ENCODE peak calls at places on chromosomes 5 and 9, in six cellular contexts. N is spleen; Q is activated effector memory CD4-positive, alpha-beta T cell treated with anti-CD3 and anti-CD28 coated beads, Interleukin-2, amount 50 U/mL, for 16 hours; W is SHP77; F is bronchial epithelial cell; H is substantia nigra. C is an unnamed sample.

GRCh38 chr9:87676976-87677775 is 48.7 kb upstream of the CTSL start:
- DNase-seq in N (no peak), Q (no peak), W (no peak), F (no peak), H (no peak), C (no peak)

GRCh38 chr5:112156211-112156610 is 262.9 kb downstream of the EPB41L4A start:
- DNase-seq in N (no peak), Q (no peak), W (no peak), F (no peak), H (no peak), C (no peak)

GRCh38 chr9:127523312-127523851 is 72.1 kb downstream of the LRSAM1 start:
- DNase-seq in N (no peak), Q (no peak), W (no peak), F (peak), H (no peak), C (no peak)

GRCh38 chr9:95313010-95313498 is 4.5 kb downstream of the FANCC start:
- DNase-seq in N (peak), Q (no peak), W (peak), F (peak), H (no peak), C (no peak)

GRCh38 chr5:76855961-76856360 is 6.1 kb downstream of the S100Z start:
- DNase-seq in N (no peak), Q (peak), W (no peak), F (no peak), H (no peak), C (no peak)

GRCh38 chr9:22044583-22044982 is 35.5 kb upstream of the CDKN2B start:
- DNase-seq in N (no peak), Q (no peak), W (no peak), F (peak), H (no peak), C (peak)

GRCh38 chr9:132390966-132391365 is 15.7 kb downstream of the TTF1 start:
- DNase-seq in N (no peak), Q (no peak), W (no peak), F (no peak), H (no peak), C (no peak)

GRCh38 chr5:178211095-178212048 is 7.0 kb downstream of the HNRNPAB start:
- DNase-seq in N (peak), Q (no peak), W (no peak), F (no peak), H (no peak), C (no peak)

GRCh38 chr9:81614335-81614734 is 75.0 kb downstream of the TLE1 start:
- DNase-seq in N (no peak), Q (no peak), W (no peak), F (no peak), H (no peak), C (no peak)

GRCh38 chr9:92184041-92184564 is 68.9 kb upstream of the SPTLC1 start:
- DNase-seq in N (no peak), Q (no peak), W (no peak), F (no peak), H (no peak), C (no peak)

GRCh38 chr9:124222918-124223720 is 34.6 kb upstream of the NEK6 start:
- DNase-seq in N (peak), Q (peak), W (peak), F (peak), H (no peak), C (no peak)

GRCh38 chr9:38017149-38017884 is 51.7 kb downstream of the SHB start:
- DNase-seq in N (no peak), Q (no peak), W (peak), F (peak), H (peak), C (no peak)

GRCh38 chr5:137594717-137595116 is 95.6 kb upstream of the SPOCK1 start:
- DNase-seq in N (no peak), Q (no peak), W (no peak), F (peak), H (no peak), C (no peak)

GRCh38 chr9:134557331-134557730 is 84.3 kb upstream of the COL5A1 start:
- DNase-seq in N (peak), Q (peak), W (no peak), F (no peak), H (no peak), C (no peak)

GRCh38 chr9:105318729-105319513 is 74.5 kb downstream of the SLC44A1 start:
- DNase-seq in N (no peak), Q (no peak), W (no peak), F (no peak), H (no peak), C (no peak)

GRCh38 chr9:137222190-137223077 is at the start of gene RNF208:
- DNase-seq in N (peak), Q (no peak), W (no peak), F (no peak), H (no peak), C (no peak)

GRCh38 chr9:87829756-87830155 is 52.9 kb upstream of the SPATA31E1 start:
- DNase-seq in N (no peak), Q (no peak), W (no peak), F (no peak), H (no peak), C (no peak)

GRCh38 chr9:116939605-116940004 is 252.5 kb downstream of the TRIM32 start:
- DNase-seq in N (no peak), Q (no peak), W (no peak), F (no peak), H (no peak), C (no peak)

GRCh38 chr5:141272906-141273305 is 27.7 kb downstream of the PCDHB15 start:
- DNase-seq in N (no peak), Q (no peak), W (no peak), F (no peak), H (no peak), C (no peak)

GRCh38 chr9:134895103-134895502 is 14.5 kb downstream of the FCN2 start:
- DNase-seq in N (peak), Q (peak), W (no peak), F (no peak), H (no peak), C (no peak)

GRCh38 chr5:91382530-91383026 is 539 bp downstream of the ARRDC3 start:
- DNase-seq in N (no peak), Q (peak), W (no peak), F (peak), H (no peak), C (no peak)

GRCh38 chr5:19314840-19315239 is 673.2 kb downstream of the CDH18 start:
- DNase-seq in N (no peak), Q (no peak), W (no peak), F (peak), H (no peak), C (no peak)

GRCh38 chr5:141208478-141208877 is at the start of gene PCDHB12:
- DNase-seq in N (no peak), Q (no peak), W (no peak), F (no peak), H (no peak), C (no peak)

C was measured in BJ.